ENCODE peak calls at places on chromosomes 2 and 18, in seven cellular contexts. E, H, A, D, J, F and R are unnamed samples.

GRCh38 chr2:235611337-235611736 is 117.5 kb downstream of the AGAP1 start:
- DNase-seq in E (no peak), H (no peak), A (no peak), D (no peak), J (no peak), F (no peak), R (no peak)

GRCh38 chr2:170446078-170446477 is 268.1 kb downstream of the MYO3B start:
- DNase-seq in E (no peak), H (no peak), A (no peak), D (peak), J (no peak), F (no peak), R (no peak)

GRCh38 chr2:215435261-215435808 is 533 bp downstream of the FN1 start:
- DNase-seq in E (peak), H (no peak), A (peak), D (peak), J (no peak), F (peak), R (peak)

GRCh38 chr2:232028631-232029030 is 67.1 kb downstream of the DIS3L2 start:
- DNase-seq in E (no peak), H (no peak), A (no peak), D (no peak), J (no peak), F (no peak), R (no peak)

GRCh38 chr2:106065268-106065982 is 128.7 kb downstream of the UXS1 start:
- DNase-seq in E (peak), H (peak), A (peak), D (no peak), J (no peak), F (no peak), R (no peak)

GRCh38 chr2:109239720-109240119 is 110.7 kb downstream of the SH3RF3 start:
- DNase-seq in E (no peak), H (no peak), A (no peak), D (peak), J (peak), F (no peak), R (no peak)

GRCh38 chr2:186027922-186028321 is 289.3 kb downstream of the FSIP2 start:
- DNase-seq in E (no peak), H (no peak), A (no peak), D (no peak), J (no peak), F (no peak), R (no peak)

GRCh38 chr2:160751021-160751420 is 257.4 kb upstream of the RBMS1 start:
- DNase-seq in E (no peak), H (no peak), A (no peak), D (peak), J (no peak), F (no peak), R (no peak)

GRCh38 chr18:59566507-59566906 is 130.7 kb downstream of the CCBE1 start:
- DNase-seq in E (no peak), H (no peak), A (no peak), D (no peak), J (no peak), F (no peak), R (no peak)

GRCh38 chr2:216059233-216059834 is 22.3 kb downstream of the PECR start:
- DNase-seq in E (no peak), H (no peak), A (no peak), D (no peak), J (no peak), F (no peak), R (no peak)

GRCh38 chr2:207541933-207542332 is 12.2 kb downstream of the CREB1 start:
- DNase-seq in E (no peak), H (no peak), A (no peak), D (no peak), J (no peak), F (no peak), R (no peak)

GRCh38 chr2:195820867-195821565 is 164.0 kb downstream of the SLC39A10 start:
- DNase-seq in E (no peak), H (no peak), A (no peak), D (no peak), J (no peak), F (no peak), R (no peak)